ENCODE peak calls at places on chromosomes 1 and 21, in five cellular contexts. M is anterior cingulate cortex, S is NCI-H774, U is body of pancreas, J is AG20443. P is an unnamed sample.

GRCh38 chr1:157139125-157139524 is 930 bp upstream of the ETV3 start:
- DNase-seq in M (no peak), S (no peak), U (no peak), J (no peak), P (no peak)

GRCh38 chr21:44530221-44530902 is 9.6 kb downstream of the KRTAP10-1 start:
- DNase-seq in M (no peak), S (no peak), U (no peak), J (no peak), P (no peak)

GRCh38 chr1:200951016-200951415 is 56.3 kb downstream of the INAVA start:
- DNase-seq in M (no peak), S (no peak), U (no peak), J (peak; percentile 9), P (no peak)

GRCh38 chr21:43767980-43768867 is 7.9 kb downstream of the CSTB start:
- DNase-seq in M (no peak), S (no peak), U (peak; percentile 61), J (peak; percentile 82), P (no peak)

GRCh38 chr1:67089685-67090208 is 35.8 kb upstream of the SLC35D1 start:
- DNase-seq in M (no peak), S (no peak), U (no peak), J (no peak), P (no peak)

GRCh38 chr1:28560886-28561285 is 8.0 kb downstream of the TRNAU1AP start:
- DNase-seq in M (no peak), S (no peak), U (no peak), J (no peak), P (no peak)

GRCh38 chr1:173255214-173255813 is 48.2 kb upstream of the TNFSF4 start:
- DNase-seq in M (no peak), S (peak; percentile 14), U (peak; percentile 9), J (peak; percentile 39), P (peak; percentile 25)

GRCh38 chr1:27536767-27537166 is 46.8 kb upstream of the WASF2 start:
- DNase-seq in M (peak; percentile 80), S (no peak), U (peak; percentile 49), J (peak; percentile 88), P (no peak)

GRCh38 chr1:108847464-108847863 is 9.4 kb downstream of the AKNAD1 start:
- DNase-seq in M (no peak), S (peak; percentile 25), U (no peak), J (no peak), P (no peak)

GRCh38 chr1:164495915-164496314 is 63.1 kb upstream of the PBX1 start:
- DNase-seq in M (no peak), S (no peak), U (no peak), J (no peak), P (no peak)

GRCh38 chr1:3956527-3957170 is 56.6 kb upstream of the C1orf174 start:
- DNase-seq in M (no peak), S (no peak), U (no peak), J (no peak), P (no peak)

GRCh38 chr1:3620708-3621107 is 4.1 kb upstream of the TPRG1L start:
- DNase-seq in M (no peak), S (no peak), U (no peak), J (no peak), P (no peak)

GRCh38 chr21:41374867-41375533 is 13.2 kb downstream of the MX2 start:
- DNase-seq in M (no peak), S (no peak), U (no peak), J (no peak), P (peak; percentile 26)

GRCh38 chr1:206693592-206693991 is 8.9 kb downstream of the MAPKAPK2 start:
- DNase-seq in M (no peak), S (no peak), U (no peak), J (peak; percentile 67), P (no peak)

GRCh38 chr1:29708818-29709710 is 472.7 kb downstream of the PTPRU start:
- DNase-seq in M (no peak), S (no peak), U (no peak), J (peak; percentile 63), P (no peak)

GRCh38 chr1:1435094-1435903 is at the start of gene VWA1:
- DNase-seq in M (peak; percentile 53), S (peak; percentile 33), U (peak; percentile 68), J (peak; percentile 97), P (peak; percentile 83)

GRCh38 chr1:59511476-59512465 is 214.9 kb downstream of the FGGY start:
- DNase-seq in M (no peak), S (no peak), U (peak; percentile 53), J (no peak), P (no peak)

GRCh38 chr1:81149649-81150335 is 650.9 kb upstream of the ADGRL2 start:
- DNase-seq in M (no peak), S (no peak), U (no peak), J (no peak), P (no peak)

GRCh38 chr21:25878334-25878733 is 143.6 kb downstream of the GABPA start:
- DNase-seq in M (no peak), S (no peak), U (no peak), J (no peak), P (no peak)

GRCh38 chr21:29371464-29371863 is 72.7 kb downstream of the BACH1 start:
- DNase-seq in M (no peak), S (no peak), U (no peak), J (no peak), P (peak; percentile 15)

GRCh38 chr1:248155927-248156326 is 11.0 kb downstream of the OR2M5 start:
- DNase-seq in M (no peak), S (no peak), U (no peak), J (no peak), P (no peak)

GRCh38 chr1:226632922-226633351 is 84.4 kb downstream of the STUM start:
- DNase-seq in M (no peak), S (no peak), U (no peak), J (no peak), P (peak; percentile 74)

GRCh38 chr1:200468264-200469001 is 58.6 kb upstream of the ZNF281 start:
- DNase-seq in M (no peak), S (no peak), U (no peak), J (no peak), P (no peak)

GRCh38 chr1:231576804-231577718 is 48.6 kb downstream of the TSNAX start:
- DNase-seq in M (no peak), S (no peak), U (no peak), J (no peak), P (no peak)

GRCh38 chr1:240666548-240667198 is 54.7 kb upstream of the GREM2 start:
- DNase-seq in M (no peak), S (no peak), U (no peak), J (no peak), P (no peak)

GRCh38 chr1:56370513-56370912 is 208.8 kb downstream of the PLPP3 start:
- DNase-seq in M (no peak), S (no peak), U (no peak), J (no peak), P (no peak)

GRCh38 chr1:179612361-179612760 is 20.7 kb downstream of the TDRD5 start:
- DNase-seq in M (no peak), S (no peak), U (no peak), J (no peak), P (no peak)

GRCh38 chr1:113904292-113904673 is 316 bp downstream of the AP4B1 start:
- DNase-seq in M (no peak), S (peak; percentile 42), U (no peak), J (no peak), P (no peak)

GRCh38 chr1:47838562-47839459 is 158.4 kb downstream of the TRABD2B start:
- DNase-seq in M (no peak), S (no peak), U (no peak), J (no peak), P (no peak)

GRCh38 chr1:59678809-59679228 is 135.9 kb upstream of the HOOK1 start:
- DNase-seq in M (no peak), S (no peak), U (peak; percentile 47), J (peak; percentile 78), P (no peak)